ENCODE peak calls at places on chromosomes 7 and 10, in five cellular contexts. D is upper lobe of right lung, K is MCF 10A, Y is Caco-2, M is esophagus squamous epithelium. U is an unnamed sample.

GRCh38 chr10:122323941-122324675 is 50.4 kb upstream of the PLEKHA1 start:
- DNase-seq in D (no peak), K (peak), Y (no peak), M (no peak), U (no peak)

GRCh38 chr10:1643911-1644810 is 93.2 kb downstream of the ADARB2 start:
- DNase-seq in D (no peak), K (no peak), Y (no peak), M (no peak), U (no peak)

GRCh38 chr7:50745336-50745735 is 37.4 kb downstream of the GRB10 start:
- DNase-seq in D (no peak), K (no peak), Y (no peak), M (no peak), U (no peak)

GRCh38 chr7:49986191-49986590 is 106.9 kb downstream of the ZPBP start:
- DNase-seq in D (no peak), K (no peak), Y (no peak), M (no peak), U (no peak)

GRCh38 chr10:124589491-124590006 is 127.9 kb downstream of the LHPP start:
- DNase-seq in D (no peak), K (no peak), Y (no peak), M (no peak), U (no peak)

GRCh38 chr10:67017218-67017617 is 91.4 kb downstream of the LRRTM3 start:
- DNase-seq in D (no peak), K (no peak), Y (no peak), M (no peak), U (no peak)

GRCh38 chr7:150356265-150356897 is 12.2 kb upstream of the REPIN1 start:
- DNase-seq in D (peak), K (peak), Y (peak), M (no peak), U (peak)

GRCh38 chr7:37928878-37929277 is 8.4 kb downstream of the EPDR1 start:
- DNase-seq in D (no peak), K (no peak), Y (no peak), M (no peak), U (no peak)

GRCh38 chr10:43225004-43225786 is 41.7 kb downstream of the RASGEF1A start:
- DNase-seq in D (no peak), K (no peak), Y (no peak), M (no peak), U (no peak)

GRCh38 chr7:156932006-156932405 is 17.5 kb upstream of the NOM1 start:
- DNase-seq in D (no peak), K (peak), Y (no peak), M (no peak), U (no peak)

GRCh38 chr10:25506821-25507335 is 332.1 kb downstream of the GPR158 start:
- DNase-seq in D (no peak), K (no peak), Y (no peak), M (no peak), U (no peak)

GRCh38 chr7:125279956-125280355 is 350.3 kb upstream of the POT1 start:
- DNase-seq in D (no peak), K (no peak), Y (no peak), M (no peak), U (no peak)

GRCh38 chr7:44193011-44193802 is 4.0 kb upstream of the GCK start:
- DNase-seq in D (peak), K (no peak), Y (no peak), M (no peak), U (no peak)

GRCh38 chr10:21396889-21397288 is 128.6 kb downstream of the SKIDA1 start:
- DNase-seq in D (no peak), K (no peak), Y (no peak), M (no peak), U (no peak)

GRCh38 chr7:76216683-76217082 is 15.0 kb downstream of the SRRM3 start:
- DNase-seq in D (no peak), K (no peak), Y (no peak), M (no peak), U (no peak)

GRCh38 chr10:106402455-106402854 is 762.1 kb downstream of the SORCS1 start:
- DNase-seq in D (no peak), K (no peak), Y (no peak), M (no peak), U (no peak)

GRCh38 chr7:130024390-130024789 is 26.8 kb downstream of the ZC3HC1 start:
- DNase-seq in D (no peak), K (no peak), Y (no peak), M (no peak), U (no peak)

GRCh38 chr7:40194743-40195142 is 59.9 kb downstream of the SUGCT start:
- DNase-seq in D (no peak), K (peak), Y (no peak), M (no peak), U (no peak)

GRCh38 chr7:132049462-132050304 is 493.3 kb upstream of the PODXL start:
- DNase-seq in D (no peak), K (peak), Y (peak), M (no peak), U (no peak)

GRCh38 chr10:67827811-67828210 is 10.2 kb downstream of the DNAJC12 start:
- DNase-seq in D (no peak), K (no peak), Y (no peak), M (no peak), U (no peak)

GRCh38 chr7:150410680-150411346 is 31.7 kb downstream of the ZNF775 start:
- DNase-seq in D (no peak), K (no peak), Y (no peak), M (no peak), U (no peak)

GRCh38 chr7:108454674-108455523 is 1.3 kb downstream of the NRCAM start:
- DNase-seq in D (peak), K (no peak), Y (peak), M (no peak), U (peak)

GRCh38 chr10:59435707-59436106 is 73.4 kb upstream of the FAM13C start:
- DNase-seq in D (no peak), K (no peak), Y (no peak), M (no peak), U (no peak)

GRCh38 chr10:34008641-34009040 is 674.2 kb upstream of the NRP1 start:
- DNase-seq in D (no peak), K (no peak), Y (no peak), M (no peak), U (no peak)

GRCh38 chr10:110172155-110172554 is 35.2 kb upstream of the MXI1 start:
- DNase-seq in D (no peak), K (peak), Y (no peak), M (no peak), U (no peak)

GRCh38 chr10:118939216-118940007 is 90.1 kb upstream of the NANOS1 start:
- DNase-seq in D (no peak), K (peak), Y (no peak), M (no peak), U (no peak)

GRCh38 chr7:27277628-27278027 is 35.0 kb downstream of the EVX1 start:
- DNase-seq in D (no peak), K (peak), Y (peak), M (no peak), U (no peak)

DNA sequence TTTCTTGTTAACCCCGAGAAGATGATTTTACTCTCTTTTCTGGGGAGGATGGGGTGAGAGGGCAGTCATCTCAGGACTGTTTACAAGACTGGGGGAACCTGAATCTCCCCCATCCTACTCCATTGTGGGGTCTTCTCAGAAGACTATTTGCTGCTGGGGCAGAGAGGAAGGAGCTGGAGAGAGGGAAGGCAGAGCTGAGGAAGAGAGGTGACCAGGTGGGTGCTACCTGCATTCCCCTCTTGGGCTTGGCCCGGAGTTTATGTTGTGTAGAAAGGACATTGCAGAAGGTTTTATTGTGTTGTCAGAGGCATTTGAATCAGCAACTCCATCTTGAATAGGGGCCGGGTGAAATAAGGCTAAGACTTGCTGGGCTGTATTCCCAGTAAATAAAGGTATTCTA is 247.1 kb upstream of the GALNT17 start:
- DNase-seq in D (no peak), K (no peak), Y (no peak), M (no peak), U (no peak)
- TF ChIP-seq CTCF in D (no peak), K (no peak), Y (no peak), M (no peak), U (no peak)

DNA sequence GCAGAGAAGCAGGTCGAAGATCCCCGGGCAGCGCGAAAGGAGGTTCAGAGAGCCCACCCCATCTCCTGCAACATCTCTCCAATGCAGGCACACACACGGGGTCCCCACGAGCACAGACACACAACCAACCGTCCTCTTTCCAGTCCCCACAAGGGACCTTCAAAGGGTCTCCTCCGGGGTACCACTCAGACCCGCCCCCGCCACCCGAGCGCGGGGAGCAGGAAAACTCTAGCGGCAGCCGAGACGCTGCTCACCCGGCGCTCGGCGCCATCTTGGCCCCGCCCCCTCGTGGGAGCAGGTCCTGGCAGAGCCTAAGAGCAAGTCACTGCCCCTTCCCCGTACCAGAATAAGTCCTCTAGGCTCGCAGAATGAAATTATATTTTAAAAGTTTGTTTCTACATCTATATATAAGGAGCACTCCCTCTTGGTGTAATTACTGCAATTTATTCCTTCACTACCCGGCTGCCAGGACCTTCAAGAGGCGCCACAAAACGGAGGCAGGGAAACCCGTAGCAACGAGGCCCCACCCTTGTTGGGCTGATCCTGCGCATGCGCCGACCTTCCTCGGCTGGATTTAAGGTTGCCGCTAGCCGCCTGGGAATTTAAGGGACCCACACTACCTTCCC is at the start of the genes CNPY4 and TAF6:
- DNase-seq in D (peak), K (peak), Y (peak), M (peak), U (peak)
- TF ChIP-seq CTCF in D (no peak), K (no peak), Y (no peak), M (peak), U (no peak)

GRCh38 chr7:117097860-117098259 is 144.6 kb downstream of the ST7 start:
- DNase-seq in D (no peak), K (no peak), Y (no peak), M (no peak), U (no peak)
- TF ChIP-seq CTCF in D (no peak), K (no peak), Y (no peak), M (no peak), U (no peak)

GRCh38 chr7:128350708-128351295 is 7.1 kb upstream of the RBM28 start:
- DNase-seq in D (no peak), K (no peak), Y (no peak), M (no peak), U (no peak)

GRCh38 chr7:128351296-128352123 is 7.8 kb upstream of the RBM28 start:
- DNase-seq in D (peak), K (no peak), Y (no peak), M (no peak), U (peak)

GRCh38 chr7:128353189-128353588 is 8.3 kb downstream of the PRRT4 start:
- DNase-seq in D (no peak), K (no peak), Y (no peak), M (no peak), U (no peak)

GRCh38 chr7:128352636-128353035 is 8.9 kb downstream of the PRRT4 start:
- DNase-seq in D (no peak), K (no peak), Y (no peak), M (no peak), U (no peak)

GRCh38 chr7:128352138-128352537 is 8.4 kb upstream of the RBM28 start:
- DNase-seq in D (peak), K (no peak), Y (no peak), M (no peak), U (peak)
- TF ChIP-seq CTCF in D (peak), K (no peak), Y (no peak), M (peak), U (peak)

DNA sequence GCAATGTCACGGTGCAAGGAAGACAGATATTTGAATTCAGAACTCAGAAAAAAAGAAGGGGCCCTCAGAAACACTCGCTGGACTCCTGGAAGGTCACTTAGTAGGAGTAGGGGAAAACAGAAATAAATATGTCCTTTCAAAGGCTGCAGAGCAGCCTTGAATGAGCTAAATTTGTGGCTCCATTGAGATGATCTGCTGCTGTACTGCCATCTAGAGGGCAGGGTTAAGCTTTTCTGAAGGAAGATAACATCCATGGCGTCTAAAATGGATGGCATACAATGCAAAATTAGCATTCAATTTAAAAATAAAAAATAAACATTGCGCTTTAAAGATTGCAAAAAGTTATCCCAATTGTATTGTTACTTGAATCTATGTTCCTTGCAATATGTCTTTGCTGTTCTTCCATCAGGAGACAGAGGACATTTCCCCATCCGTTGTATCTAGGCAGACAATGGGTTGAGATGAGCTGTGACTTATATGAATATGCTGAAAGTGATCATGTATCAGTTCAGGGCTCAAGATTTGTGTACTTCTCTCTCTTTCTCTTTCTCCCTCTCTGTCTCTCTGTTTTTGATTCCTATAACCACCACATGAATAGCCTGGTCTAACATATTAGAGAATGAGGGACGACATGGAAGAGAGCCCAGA is 642.2 kb downstream of the SH2D4B start:
- DNase-seq in D (no peak), K (peak), Y (peak), M (no peak), U (peak)
- TF ChIP-seq CTCF in D (peak), K (peak), Y (peak), M (no peak), U (peak)

DNA sequence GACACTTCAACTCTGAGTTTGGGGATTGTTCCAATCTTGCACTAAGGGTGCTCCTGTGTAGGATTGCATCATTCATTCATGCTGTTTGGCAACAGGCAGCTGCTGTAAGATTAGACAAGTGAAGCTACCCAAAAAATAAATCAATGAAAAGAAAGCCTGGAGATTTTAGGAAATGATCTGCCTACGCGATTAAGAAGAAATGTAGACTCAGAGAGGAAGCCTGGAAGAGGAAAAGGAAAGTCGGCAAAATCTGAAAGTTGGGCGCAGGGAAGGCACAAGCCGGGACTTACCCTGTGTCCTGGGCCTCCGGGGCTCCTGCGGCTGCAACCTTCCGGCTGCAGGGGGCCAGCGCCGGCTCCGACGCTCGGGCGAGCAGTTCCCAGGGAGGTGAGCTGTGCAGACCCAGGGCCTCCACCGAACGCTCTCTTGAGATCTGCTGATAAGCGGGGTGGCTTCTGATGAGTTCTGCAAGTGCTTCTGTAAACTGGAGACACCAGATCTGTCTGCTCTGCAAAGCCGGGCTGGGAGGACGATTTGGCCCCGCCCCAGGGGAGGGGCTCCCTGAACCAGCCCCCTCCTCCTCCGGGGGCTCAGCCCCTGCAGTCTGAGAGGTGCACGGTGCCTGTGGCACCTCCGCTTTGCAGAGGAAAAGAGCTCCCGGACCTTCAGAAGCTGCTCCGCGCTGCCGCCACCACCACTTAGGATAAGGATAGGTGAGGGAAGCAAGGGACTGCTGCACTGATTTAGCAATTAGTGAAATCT is 17.4 kb downstream of the PSPH start:
- DNase-seq in D (peak), K (peak), Y (peak), M (no peak), U (peak)
- TF ChIP-seq CTCF in D (peak), K (peak), Y (peak), M (no peak), U (peak)

GRCh38 chr7:127486654-127487053 is 94.1 kb upstream of the ZNF800 start:
- DNase-seq in D (no peak), K (peak), Y (no peak), M (no peak), U (peak)
- TF ChIP-seq CTCF in D (no peak), K (no peak), Y (peak), M (no peak), U (no peak)

GRCh38 chr10:15374156-15374555 is 3.1 kb upstream of the FAM171A1 start:
- DNase-seq in D (no peak), K (no peak), Y (no peak), M (no peak), U (peak)
- TF ChIP-seq CTCF in D (no peak), K (no peak), Y (no peak), M (no peak), U (no peak)

U was measured in GM13977.